ENCODE peak calls at places on chromosomes 2 and 18, in six cellular contexts. L is CD8-positive, alpha-beta T cell; X is ovary; M is right atrium auricular region; O is MM.1S; N is Peyer's patch. S is an unnamed sample.

GRCh38 chr18:35193313-35193712 is 47.5 kb upstream of the ZNF397 start:
- DNase-seq in M (no peak), L (no peak), X (no peak), O (no peak), N (no peak), S (no peak)

GRCh38 chr2:17813742-17814458 is 2.4 kb upstream of the MSGN1 start:
- DNase-seq in N (peak; percentile 59), O (peak; percentile 44), M (no peak), X (no peak), L (no peak), S (no peak)

GRCh38 chr2:231093956-231094355 is 30.9 kb downstream of the HTR2B start:
- DNase-seq in L (no peak), N (no peak), O (no peak), M (no peak), X (no peak), S (no peak)

GRCh38 chr2:25822190-25823117 is 55.8 kb downstream of the ASXL2 start:
- DNase-seq in N (peak; percentile 54), X (peak; percentile 39), M (no peak), L (peak; percentile 72), O (no peak), S (peak; percentile 65)

GRCh38 chr2:219299372-219299760 is 9.8 kb downstream of the PTPRN start:
- DNase-seq in X (no peak), O (no peak), M (no peak), N (no peak), L (no peak), S (no peak)

GRCh38 chr2:30293303-30293912 is 62.1 kb downstream of the LBH start:
- DNase-seq in L (no peak), N (no peak), M (no peak), X (no peak), O (no peak), S (no peak)

GRCh38 chr18:71899707-71900483 is 644.2 kb downstream of the CBLN2 start:
- DNase-seq in M (no peak), N (no peak), L (no peak), X (no peak), O (no peak), S (no peak)

GRCh38 chr2:82234283-82234682 is 1929.7 kb upstream of the LRRTM1 start:
- DNase-seq in N (no peak), O (no peak), L (no peak), M (no peak), X (no peak), S (no peak)

GRCh38 chr18:48885951-48886400 is 64.8 kb downstream of the SMAD7 start:
- DNase-seq in L (no peak), M (no peak), X (no peak), N (no peak), O (no peak), S (no peak)

GRCh38 chr2:68909793-68910674 is 38.8 kb upstream of the BMP10 start:
- DNase-seq in O (peak; percentile 86), X (peak; percentile 77), N (peak; percentile 92), L (peak; percentile 70), M (peak; percentile 82), S (peak; percentile 88)

DNA sequence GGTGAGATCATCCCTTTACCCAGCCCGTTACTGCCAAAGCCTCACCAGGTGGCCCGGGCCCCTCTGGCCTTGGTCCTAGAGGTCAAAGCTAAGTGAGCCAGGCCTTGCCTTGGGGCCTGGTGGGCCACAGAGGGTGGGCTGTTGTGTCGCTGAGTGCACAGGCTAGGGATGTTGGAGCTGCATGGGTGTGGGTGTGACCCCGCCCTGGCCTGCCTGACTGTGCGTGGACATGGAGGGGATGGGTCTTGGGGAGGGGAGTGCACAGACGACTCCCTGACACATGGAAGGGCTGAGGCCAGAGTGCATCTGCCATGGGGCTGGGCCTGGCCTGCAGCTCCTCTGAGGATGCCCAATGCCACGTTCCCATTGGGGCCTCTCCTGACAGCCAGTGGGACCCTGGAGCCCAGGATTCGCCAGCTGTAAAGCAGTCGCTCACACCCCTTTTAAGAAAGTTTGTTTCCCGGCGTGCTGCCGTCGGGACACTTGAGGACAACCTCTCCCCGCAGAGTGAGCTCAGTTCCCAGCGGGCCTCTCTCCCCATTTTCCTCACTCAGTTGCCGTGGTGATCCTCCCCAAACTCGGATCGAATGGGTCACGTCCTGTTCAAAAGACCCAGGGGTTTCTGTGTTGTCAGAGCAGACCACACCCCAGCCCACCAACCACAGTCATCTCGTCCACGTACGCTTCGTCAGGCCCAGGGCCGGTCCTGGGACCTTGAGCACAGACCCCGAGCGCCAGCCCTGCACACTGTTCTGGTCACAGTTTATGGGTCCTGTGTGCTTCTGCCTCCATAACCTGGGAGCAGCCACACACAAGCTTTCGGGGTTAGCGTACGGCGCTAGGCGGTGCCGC is 93.5 kb downstream of the NFATC1 start:
- DNase-seq in O (no peak), X (peak; percentile 13), L (no peak), N (no peak), M (no peak), S (no peak)
- H3K4me1 ChIP-seq in O (no peaks in the 10 kb centered on the region), X (peaks cover 9% of the 10 kb centered on the region), L (peaks cover 7% of the 10 kb centered on the region), N (no peaks in the 10 kb centered on the region), M (peaks cover 10% of the 10 kb centered on the region), S (peaks cover 3% of the 10 kb centered on the region)

GRCh38 chr18:60883594-60883993 is 449.6 kb upstream of the CDH20 start:
- DNase-seq in N (no peak), O (no peak), M (no peak), L (no peak), X (no peak), S (no peak)
- TF ChIP-seq CTCF in N (no peak), O (no peak), M (no peak), L (no peak), X (no peak), S (no peak)

GRCh38 chr2:64649013-64649484 is 4.7 kb downstream of the SERTAD2 start:
- DNase-seq in M (no peak), N (no peak), O (peak; percentile 5), L (no peak), X (no peak), S (peak; percentile 49)
- H3K4me1 ChIP-seq in M (peaks cover 63% of the 10 kb centered on the region), N (no peaks in the 10 kb centered on the region), O (peaks cover 23% of the 10 kb centered on the region), L (peaks cover 69% of the 10 kb centered on the region), X (peaks cover 9% of the 10 kb centered on the region), S (peaks cover 49% of the 10 kb centered on the region)

GRCh38 chr2:155310589-155310988 is 612.1 kb downstream of the KCNJ3 start:
- DNase-seq in O (peak; percentile 50), N (no peak), M (no peak), X (no peak), L (no peak), S (no peak)
- TF ChIP-seq CTCF in O (peak; percentile 56), N (no peak), M (peak; percentile 60), X (no peak), L (no peak), S (no peak)

GRCh38 chr2:112255875-112256274 is 1.0 kb upstream of the ZC3H8 start:
- DNase-seq in L (no peak), M (no peak), N (no peak), O (no peak), X (no peak), S (no peak)
- H3K4me1 ChIP-seq in L (peaks cover 30% of the 10 kb centered on the region), M (peaks cover 27% of the 10 kb centered on the region), N (no peaks in the 10 kb centered on the region), O (peaks cover 10% of the 10 kb centered on the region), X (peaks cover 1% of the 10 kb centered on the region), S (peaks cover 5% of the 10 kb centered on the region)

GRCh38 chr2:112755444-112755843 is 9.0 kb downstream of the CKAP2L start:
- DNase-seq in L (no peak), O (no peak), X (no peak), N (no peak), M (no peak), S (no peak)

GRCh38 chr2:112757265-112757664 is 7.1 kb downstream of the CKAP2L start:
- DNase-seq in O (no peak), X (no peak), M (no peak), L (no peak), N (no peak), S (no peak)

GRCh38 chr2:112756207-112756606 is 8.2 kb downstream of the CKAP2L start:
- DNase-seq in O (no peak), M (no peak), X (no peak), L (no peak), N (no peak), S (no peak)

GRCh38 chr2:112752667-112753066 is 11.7 kb downstream of the CKAP2L start:
- DNase-seq in M (no peak), X (no peak), O (no peak), N (no peak), L (no peak), S (no peak)

DNA sequence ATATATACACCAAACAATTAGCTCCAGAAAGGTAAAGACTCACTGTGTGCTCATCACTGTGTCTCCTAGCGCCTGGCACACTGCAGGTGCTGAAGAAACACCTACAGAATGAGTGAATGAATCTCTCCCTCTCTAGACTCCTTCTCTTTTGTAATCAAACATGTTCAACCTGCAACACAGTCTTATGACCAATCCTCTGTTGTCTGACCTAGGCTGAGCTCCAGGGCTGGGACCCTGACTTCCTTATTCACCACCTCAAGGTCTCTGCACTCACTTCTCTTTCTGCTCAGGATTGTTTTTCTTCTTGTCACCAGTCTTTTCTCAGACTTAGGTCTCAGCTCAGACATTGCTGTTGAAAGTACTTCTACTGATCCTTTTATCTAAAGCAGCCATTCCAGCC is 9.8 kb downstream of the CKAP2L start:
- DNase-seq in O (no peak), M (no peak), N (no peak), L (no peak), X (no peak), S (no peak)
- TF ChIP-seq CTCF in O (no peak), M (no peak), N (no peak), L (no peak), X (no peak), S (no peak)

DNA sequence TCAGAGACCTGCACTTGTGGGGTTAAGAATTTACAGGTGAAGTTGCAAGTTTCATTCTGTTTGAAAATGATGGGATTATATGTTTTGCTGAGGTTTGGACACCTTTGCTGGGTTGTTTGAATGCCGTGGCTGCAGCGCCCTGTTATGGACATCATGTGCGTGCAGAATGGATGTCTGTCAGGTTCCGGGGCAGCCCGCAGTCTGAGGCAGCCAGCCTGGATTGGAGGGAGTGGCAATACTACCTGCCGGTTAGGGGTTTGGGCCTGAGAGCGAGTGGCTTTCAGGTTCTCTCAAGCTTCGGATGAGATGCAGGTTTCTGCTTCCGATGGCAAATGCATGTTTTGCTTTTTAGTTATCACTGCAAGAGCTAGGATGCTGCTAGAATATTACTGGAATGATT is 1.1 kb downstream of the CASP8 start:
- DNase-seq in O (peak; percentile 90), N (peak; percentile 65), M (no peak), L (peak; percentile 61), X (no peak), S (no peak)
- H3K4me1 ChIP-seq in O (peaks cover 35% of the 10 kb centered on the region), N (no peaks in the 10 kb centered on the region), M (peaks cover 17% of the 10 kb centered on the region), L (peaks cover 68% of the 10 kb centered on the region), X (peaks cover 7% of the 10 kb centered on the region), S (peaks cover 5% of the 10 kb centered on the region)

S was measured in testis.